ENCODE peak calls at places on chromosomes 11 and 22, in ten cellular contexts. U is A673; S is psoas muscle; R is neural progenitor cell; Q is thoracic aorta; X is fibroblast of lung; V is IMR-90; Z is body of pancreas; K is Karpas-422; Y is CD4-positive, alpha-beta memory T cell. G is an unnamed sample.
A peak's percentile ranks its signal among the peaks of the same experiment; 100 is the strongest.

GRCh38 chr11:7019500-7020182 is 505 bp downstream of the ZNF214 start:
- DNase-seq in U (no peak), S (peak; percentile 23), R (peak; percentile 67), Q (no peak), X (no peak), V (peak; percentile 20), Z (peak; percentile 19), K (no peak), Y (no peak), G (no peak)

GRCh38 chr11:47388697-47389576 is 10.6 kb upstream of the SPI1 start:
- DNase-seq in U (no peak), S (no peak), R (no peak), Q (no peak), X (no peak), V (no peak), Z (no peak), K (no peak), Y (no peak), G (no peak)

GRCh38 chr11:64741393-64742086 is 2.4 kb downstream of the RASGRP2 start:
- DNase-seq in U (no peak), S (no peak), R (peak; percentile 30), Q (no peak), X (no peak), V (no peak), Z (no peak), K (no peak), Y (no peak), G (no peak)

GRCh38 chr11:83097671-83098070 is 26.0 kb upstream of the RAB30 start:
- DNase-seq in U (no peak), S (no peak), R (no peak), Q (no peak), X (peak; percentile 29), V (peak; percentile 29), Z (no peak), K (no peak), Y (no peak), G (no peak)

GRCh38 chr11:123062892-123063395 is 1.0 kb upstream of the HSPA8 start:
- DNase-seq in U (peak; percentile 77), S (no peak), R (no peak), Q (no peak), X (no peak), V (peak; percentile 38), Z (no peak), K (peak; percentile 85), Y (no peak), G (no peak)

GRCh38 chr22:33806191-33806590 is 114.1 kb downstream of the LARGE1 start:
- DNase-seq in U (no peak), S (no peak), R (no peak), Q (no peak), X (peak; percentile 23), V (peak; percentile 20), Z (no peak), K (no peak), Y (no peak), G (no peak)

GRCh38 chr11:130762342-130763037 is 153.8 kb downstream of the SNX19 start:
- DNase-seq in U (no peak), S (no peak), R (no peak), Q (no peak), X (no peak), V (no peak), Z (peak; percentile 65), K (no peak), Y (no peak), G (no peak)

GRCh38 chr22:42357221-42357620 is 75.0 kb downstream of the NFAM1 start:
- DNase-seq in U (no peak), S (no peak), R (no peak), Q (no peak), X (no peak), V (no peak), Z (peak; percentile 8), K (no peak), Y (no peak), G (no peak)

GRCh38 chr11:9214765-9215164 is 50.4 kb downstream of the DENND5A start:
- DNase-seq in U (no peak), S (no peak), R (peak; percentile 32), Q (no peak), X (peak; percentile 28), V (peak; percentile 66), Z (no peak), K (no peak), Y (no peak), G (no peak)

GRCh38 chr11:114076974-114077373 is 17.5 kb downstream of the ZBTB16 start:
- DNase-seq in U (peak; percentile 98), S (no peak), R (peak; percentile 25), Q (no peak), X (no peak), V (no peak), Z (no peak), K (no peak), Y (no peak), G (no peak)
- H3K4me3 ChIP-seq in U (no peak overlapping the region), S (no peak overlapping the region), R (no peak overlapping the region), Q (peak overlapping the region; percentile 62), X (no peak overlapping the region), V (no peak overlapping the region), Z (no peak overlapping the region), K (no peak overlapping the region), Y (no peak overlapping the region), G (peak overlapping the region; percentile 40)

DNA sequence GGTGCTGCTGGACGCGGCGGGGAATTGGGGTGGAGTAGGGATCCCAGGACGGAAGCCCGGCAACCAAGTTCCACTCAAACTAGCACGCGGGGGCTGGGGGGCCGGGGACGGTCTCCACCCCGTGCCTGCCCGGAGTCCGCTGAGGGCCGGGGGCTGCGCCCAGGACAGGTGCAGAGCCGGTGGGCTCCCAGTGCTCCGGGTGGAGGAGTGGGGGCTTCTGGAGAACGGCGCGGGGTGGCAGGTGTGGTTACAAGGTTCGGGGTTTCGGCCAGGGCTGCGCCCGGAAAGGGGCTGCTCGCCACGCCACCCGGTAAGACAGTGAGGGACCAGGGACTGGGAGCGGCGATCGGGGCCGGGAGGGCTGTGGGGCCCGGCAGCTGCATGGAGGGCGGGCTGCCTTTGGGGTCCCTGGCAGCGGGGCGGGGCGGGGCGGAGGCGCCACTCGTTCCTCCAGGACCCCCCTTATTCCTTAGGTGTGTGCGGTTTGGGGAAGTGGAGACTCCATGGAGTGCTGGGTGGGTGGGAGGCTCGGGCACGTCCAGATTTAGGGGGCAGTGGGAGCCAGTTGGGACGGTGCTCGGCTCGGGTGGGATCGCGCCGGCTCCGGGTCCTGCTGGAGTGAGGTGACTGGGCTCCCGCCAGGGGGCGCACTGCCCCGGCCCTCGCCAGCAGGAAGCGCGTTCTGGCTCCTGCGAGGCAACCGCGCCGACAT is 767 bp downstream of the TSPAN18 start:
- DNase-seq in U (peak; percentile 93), S (peak; percentile 85), R (peak; percentile 94), Q (peak; percentile 30), X (peak; percentile 62), V (peak; percentile 65), Z (peak; percentile 74), K (peak; percentile 88), Y (peak; percentile 82), G (peak; percentile 72)
- H3K27ac ChIP-seq in U (peak overlapping the region; percentile 44), S (peak overlapping the region; percentile 46), R (no peak overlapping the region), Q (no peak overlapping the region), X (no peak overlapping the region), V (no peak overlapping the region), Z (no peak overlapping the region), K (no peak overlapping the region), Y (peak overlapping the region; percentile 66), G (peak overlapping the region; percentile 60)

GRCh38 chr11:17206448-17206847 is 1.3 kb downstream of the PIK3C2A start:
- DNase-seq in U (no peak), S (no peak), R (no peak), Q (no peak), X (no peak), V (no peak), Z (no peak), K (no peak), Y (no peak), G (no peak)
- H3K4me3 ChIP-seq in U (peak overlapping the region; percentile 95), S (peak overlapping the region; percentile 78), R (peak overlapping the region; percentile 90), Q (peak overlapping the region; percentile 90), X (peak overlapping the region; percentile 93), V (peak overlapping the region; percentile 96), Z (no peak overlapping the region), K (peak overlapping the region; percentile 89), Y (no peak overlapping the region), G (peak overlapping the region; percentile 97)

GRCh38 chr11:12225046-12225739 is 114.8 kb downstream of the MICAL2 start:
- DNase-seq in U (no peak), S (no peak), R (no peak), Q (no peak), X (no peak), V (no peak), Z (no peak), K (no peak), Y (no peak), G (no peak)
- H3K27ac ChIP-seq in U (no peak overlapping the region), S (no peak overlapping the region), R (no peak overlapping the region), Q (peak overlapping the region; percentile 86), X (peak overlapping the region; percentile 60), V (peak overlapping the region; percentile 70), Z (no peak overlapping the region), K (no peak overlapping the region), Y (peak overlapping the region; percentile 60), G (peak overlapping the region; percentile 71)

DNA sequence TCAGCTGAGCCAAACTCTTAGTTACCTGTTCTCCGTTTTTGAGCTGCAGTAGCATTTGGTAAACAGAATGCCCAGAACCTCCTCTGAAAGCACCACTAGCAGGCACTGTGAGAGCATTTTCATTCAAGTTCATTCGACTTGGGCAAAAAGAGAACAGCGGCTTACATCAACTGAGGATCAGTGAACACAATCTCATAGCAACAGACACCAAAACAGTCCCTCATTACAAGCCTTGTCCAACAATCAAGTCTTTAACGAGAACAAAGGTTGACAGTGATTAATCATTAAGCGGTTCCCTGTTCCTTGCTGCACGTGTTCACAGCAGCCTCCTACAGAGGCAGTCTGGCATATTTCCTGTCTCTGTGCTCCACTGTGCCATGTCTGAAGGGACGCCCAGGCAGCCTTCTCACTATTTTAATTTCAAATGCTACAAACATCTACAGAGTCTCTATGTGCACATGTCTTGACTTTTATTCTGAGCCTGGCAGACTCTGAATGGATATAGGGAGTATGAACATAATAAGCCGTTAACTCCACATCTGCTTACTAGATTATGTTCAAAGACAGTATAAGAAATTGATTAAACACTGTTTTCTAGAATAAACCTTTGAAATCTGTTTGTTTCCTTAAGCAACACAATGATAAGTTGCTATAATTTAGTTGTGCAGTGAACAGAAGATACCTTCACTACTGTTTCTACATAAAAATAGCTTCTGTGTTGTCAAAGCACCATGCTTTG is 88.3 kb upstream of the MTMR2 start:
- DNase-seq in U (peak; percentile 86), S (no peak), R (peak; percentile 57), Q (no peak), X (peak; percentile 90), V (peak; percentile 54), Z (peak; percentile 26), K (peak; percentile 84), Y (peak; percentile 64), G (no peak)
- H3K4me3 ChIP-seq in U (no peak overlapping the region), S (no peak overlapping the region), R (no peak overlapping the region), Q (peak overlapping the region; percentile 19), X (no peak overlapping the region), V (no peak overlapping the region), Z (no peak overlapping the region), K (peak overlapping the region; percentile 4), Y (no peak overlapping the region), G (no peak overlapping the region)